ENCODE peak calls at places on chromosomes 1 and 21, in four cellular contexts. Z is Karpas-422, J is GM23248, D is fibroblast of lung. U is an unnamed sample.

GRCh38 chr1:206631085-206631509 is 4.2 kb upstream of the DYRK3 start:
- DNase-seq in J (peak; percentile 78), Z (peak; percentile 93), D (peak; percentile 96), U (no peak)

GRCh38 chr1:118753976-118754375 is 234.2 kb downstream of the TBX15 start:
- DNase-seq in J (no peak), Z (no peak), D (no peak), U (no peak)

GRCh38 chr1:63674865-63675815 is 81.9 kb downstream of the PGM1 start:
- DNase-seq in J (no peak), Z (no peak), D (no peak), U (no peak)

GRCh38 chr21:41627428-41627827 is 119.5 kb upstream of the TMPRSS2 start:
- DNase-seq in Z (no peak), D (peak; percentile 13), J (peak; percentile 91), U (no peak)

GRCh38 chr1:229537894-229538293 is 20.6 kb downstream of the ABCB10 start:
- DNase-seq in Z (no peak), D (no peak), J (no peak), U (no peak)

GRCh38 chr1:66938618-66939017 is 13.8 kb downstream of the MIER1 start:
- DNase-seq in J (peak; percentile 68), Z (no peak), D (peak; percentile 38), U (no peak)

GRCh38 chr1:226763741-226764264 is 24.7 kb upstream of the ITPKB start:
- DNase-seq in D (peak; percentile 88), J (peak; percentile 82), Z (no peak), U (no peak)

GRCh38 chr1:2168535-2168934 is 26.0 kb downstream of the FAAP20 start:
- DNase-seq in Z (no peak), D (no peak), J (no peak), U (no peak)

GRCh38 chr1:205630241-205630640 is 1.6 kb downstream of the ELK4 start:
- DNase-seq in Z (peak; percentile 69), J (peak; percentile 80), D (peak; percentile 53), U (no peak)

GRCh38 chr21:34558960-34559631 is 47.1 kb upstream of the KCNE1 start:
- DNase-seq in J (no peak), D (no peak), Z (no peak), U (no peak)

GRCh38 chr1:224623743-224624333 is 7.7 kb downstream of the CNIH3 start:
- DNase-seq in D (peak; percentile 84), J (peak; percentile 88), Z (no peak), U (no peak)
- H3K9ac ChIP-seq in D (peak overlapping the region; percentile 25), J (peak overlapping the region; percentile 69), Z (no peak overlapping the region), U (no peak overlapping the region)

GRCh38 chr1:6459850-6460265 is 6.1 kb downstream of the TNFRSF25 start:
- DNase-seq in J (no peak), Z (no peak), D (no peak), U (peak; percentile 64)

GRCh38 chr1:6461237-6461530 is 4.8 kb downstream of the TNFRSF25 start:
- DNase-seq in J (peak; percentile 22), Z (no peak), D (no peak), U (peak; percentile 53)

GRCh38 chr1:6462412-6463119 is 3.4 kb downstream of the TNFRSF25 start:
- DNase-seq in J (no peak), D (no peak), Z (no peak), U (peak; percentile 66)

GRCh38 chr1:6461538-6462411 is 4.2 kb downstream of the TNFRSF25 start:
- DNase-seq in J (no peak), Z (no peak), D (no peak), U (peak; percentile 70)

GRCh38 chr1:6460349-6461236 is 5.4 kb downstream of the TNFRSF25 start:
- DNase-seq in J (no peak), D (no peak), Z (no peak), U (peak; percentile 75)
- H3K9ac ChIP-seq in J (no peak overlapping the region), D (no peak overlapping the region), Z (no peak overlapping the region), U (peak overlapping the region; percentile 12)

GRCh38 chr21:39891111-39891510 is 23.9 kb downstream of the PCP4 start:
- DNase-seq in Z (no peak), D (no peak), J (no peak), U (no peak)

GRCh38 chr21:39881661-39882060 is 14.4 kb downstream of the PCP4 start:
- DNase-seq in Z (no peak), J (no peak), D (no peak), U (no peak)

GRCh38 chr21:39882186-39882882 is 15.1 kb downstream of the PCP4 start:
- DNase-seq in Z (no peak), J (no peak), D (no peak), U (no peak)

GRCh38 chr21:39888848-39889247 is 21.6 kb downstream of the PCP4 start:
- DNase-seq in D (no peak), J (no peak), Z (no peak), U (no peak)

DNA sequence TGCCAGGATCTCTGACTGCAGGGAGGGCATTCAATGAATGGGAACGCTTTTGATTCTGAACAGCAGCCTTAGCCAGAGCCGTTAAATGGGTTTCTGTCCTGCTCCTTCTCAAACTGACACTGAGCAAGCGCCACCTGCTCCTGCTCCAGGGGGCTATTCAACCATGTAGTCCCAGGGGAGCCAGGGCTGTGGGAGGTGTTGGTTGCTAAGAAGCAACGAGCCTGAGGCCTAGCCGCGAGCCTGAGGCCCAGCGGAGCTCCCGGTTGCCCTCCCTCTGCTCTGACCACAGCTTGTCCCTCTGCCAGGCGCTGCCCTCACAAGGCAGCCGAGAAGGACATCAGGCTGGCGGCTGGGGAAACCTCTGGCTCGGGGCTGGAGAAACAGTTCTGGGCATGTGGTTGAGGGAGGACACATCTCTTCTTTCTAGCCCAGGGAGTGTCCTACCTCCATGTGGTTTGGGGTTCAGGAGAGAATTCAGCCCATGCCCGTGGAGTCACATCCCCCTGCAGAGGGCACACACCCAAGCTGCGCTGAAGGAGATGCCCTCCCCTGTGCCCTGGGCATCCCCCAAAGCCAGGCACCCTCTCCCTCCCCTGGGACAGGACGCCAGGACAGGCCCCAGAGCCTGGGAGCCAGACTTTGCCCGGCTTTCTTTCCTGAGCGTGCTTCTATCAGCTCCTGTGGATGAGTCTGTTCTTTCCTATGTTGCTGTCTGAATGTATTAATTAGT is 18.0 kb downstream of the PCP4 start:
- DNase-seq in D (no peak), Z (no peak), J (no peak), U (peak; percentile 68)
- H3K9ac ChIP-seq in D (no peak overlapping the region), Z (no peak overlapping the region), J (no peak overlapping the region), U (no peak overlapping the region)

GRCh38 chr1:238457610-238458009 is 566.9 kb upstream of the ZP4 start:
- DNase-seq in J (peak; percentile 12), Z (no peak), D (no peak), U (no peak)
- H3K9ac ChIP-seq in J (no peak overlapping the region), Z (no peak overlapping the region), D (no peak overlapping the region), U (no peak overlapping the region)

DNA sequence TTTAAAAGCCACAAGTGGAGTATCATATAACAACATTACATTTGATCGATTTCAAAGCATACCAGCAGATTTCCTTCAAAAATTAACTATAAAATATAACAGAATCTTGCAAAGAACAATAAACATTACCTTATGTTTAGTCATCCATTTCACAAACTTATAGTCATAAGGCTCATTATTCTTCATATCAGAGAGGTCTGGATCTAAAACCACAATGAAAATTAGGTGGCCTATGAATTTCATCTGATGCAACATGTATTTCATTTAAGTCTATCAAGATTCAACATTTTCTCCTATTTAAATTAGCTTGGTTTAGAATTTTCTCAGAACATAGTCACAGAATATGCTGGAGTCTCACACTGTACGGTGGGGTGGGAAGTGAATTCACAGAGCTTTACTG is 49.2 kb downstream of the KYAT3 start:
- DNase-seq in D (peak; percentile 52), Z (no peak), J (no peak), U (no peak)
- H3K9ac ChIP-seq in D (no peak overlapping the region), Z (no peak overlapping the region), J (no peak overlapping the region), U (no peak overlapping the region)

GRCh38 chr1:27392778-27393635 is 585 bp downstream of the GPR3 start:
- DNase-seq in Z (peak; percentile 60), J (no peak), D (no peak), U (no peak)

GRCh38 chr1:27393641-27394281 is 1.3 kb downstream of the GPR3 start:
- DNase-seq in Z (no peak), J (no peak), D (no peak), U (no peak)

GRCh38 chr1:27392096-27392777 is at the start of gene GPR3:
- DNase-seq in J (peak; percentile 97), D (peak; percentile 90), Z (peak; percentile 97), U (peak; percentile 95)

GRCh38 chr1:27394282-27394658 is 1.8 kb downstream of the GPR3 start:
- DNase-seq in D (no peak), Z (no peak), J (no peak), U (no peak)

GRCh38 chr1:27391511-27392095 is 819 bp upstream of the GPR3 start:
- DNase-seq in D (peak; percentile 45), Z (peak; percentile 85), J (peak; percentile 78), U (peak; percentile 86)
- H3K9ac ChIP-seq in D (peak overlapping the region; percentile 49), Z (peak overlapping the region; percentile 67), J (peak overlapping the region; percentile 84), U (peak overlapping the region; percentile 80)

DNA sequence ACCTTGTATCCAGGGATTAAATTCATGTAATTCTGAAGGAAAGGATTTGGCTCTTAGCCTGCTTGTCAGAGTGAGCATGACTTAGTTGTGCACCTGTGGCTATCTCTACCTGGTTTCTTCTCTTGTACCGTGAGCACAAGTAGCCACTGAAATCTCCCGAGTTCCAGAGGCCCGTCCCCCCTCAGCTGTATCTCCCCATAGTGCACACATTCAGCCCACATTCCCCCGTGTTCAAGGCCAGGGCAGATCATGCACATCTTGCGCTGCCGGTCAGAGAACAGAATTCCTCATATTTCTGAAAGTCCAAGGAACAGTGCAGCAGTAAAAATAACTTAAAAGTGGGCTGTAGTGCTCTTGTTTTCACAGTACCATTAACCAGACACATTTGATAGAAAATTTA is 2.4 kb downstream of the TENT5C start:
- DNase-seq in D (no peak), Z (no peak), J (no peak), U (no peak)
- H3K9ac ChIP-seq in D (no peak overlapping the region), Z (no peak overlapping the region), J (no peak overlapping the region), U (no peak overlapping the region)

GRCh38 chr1:56434659-56435202 is 144.6 kb downstream of the PLPP3 start:
- DNase-seq in J (no peak), Z (peak; percentile 57), D (no peak), U (no peak)

GRCh38 chr1:56436338-56436695 is 143.0 kb downstream of the PLPP3 start:
- DNase-seq in D (no peak), Z (no peak), J (no peak), U (no peak)

GRCh38 chr1:56436912-56437403 is 142.4 kb downstream of the PLPP3 start:
- DNase-seq in J (no peak), D (no peak), Z (no peak), U (no peak)

GRCh38 chr1:56434025-56434424 is 145.3 kb downstream of the PLPP3 start:
- DNase-seq in D (no peak), Z (no peak), J (no peak), U (no peak)

GRCh38 chr1:56435434-56436337 is 143.7 kb downstream of the PLPP3 start:
- DNase-seq in Z (no peak), J (no peak), D (no peak), U (no peak)
- H3K9ac ChIP-seq in Z (no peak overlapping the region), J (no peak overlapping the region), D (no peak overlapping the region), U (no peak overlapping the region)

U was measured in kidney.